ENCODE peak calls at places on chromosomes 3 and 15, in four cellular contexts. T, U, I and V are unnamed samples.

GRCh38 chr15:72156928-72157327 is 38.7 kb downstream of the SENP8 start:
- DNase-seq in I (no peak), U (no peak), T (no peak), V (no peak)

GRCh38 chr3:189908646-189909045 is 212.1 kb downstream of the P3H2 start:
- DNase-seq in I (no peak), T (peak; percentile 84), U (peak; percentile 72), V (no peak)

GRCh38 chr15:39792025-39792893 is 9.6 kb upstream of the FSIP1 start:
- DNase-seq in U (peak; percentile 37), T (no peak), I (no peak), V (no peak)

GRCh38 chr15:82020588-82020987 is 25.2 kb downstream of the MEX3B start:
- DNase-seq in T (no peak), I (no peak), U (no peak), V (no peak)

GRCh38 chr3:122774564-122774963 is 19.1 kb downstream of the HSPBAP1 start:
- DNase-seq in U (peak; percentile 75), I (no peak), T (peak; percentile 68), V (no peak)

GRCh38 chr15:93066834-93067648 is 22.0 kb downstream of the RGMA start:
- DNase-seq in I (no peak), U (no peak), T (no peak), V (no peak)

GRCh38 chr3:188649521-188649920 is 495.6 kb downstream of the LPP start:
- DNase-seq in U (peak; percentile 78), T (peak; percentile 76), I (no peak), V (no peak)

GRCh38 chr15:25092661-25093060 is 137.9 kb downstream of the SNRPN start:
- DNase-seq in T (peak; percentile 70), U (peak; percentile 4), I (no peak), V (no peak)

GRCh38 chr3:134161817-134162396 is 88.8 kb downstream of the RYK start:
- DNase-seq in T (no peak), U (no peak), I (no peak), V (no peak)

GRCh38 chr15:69881760-69882159 is 216.0 kb downstream of the TLE3 start:
- DNase-seq in I (no peak), U (no peak), T (no peak), V (peak; percentile 58)

GRCh38 chr15:32886441-32886840 is 168.6 kb downstream of the GREM1 start:
- DNase-seq in I (no peak), U (no peak), T (no peak), V (no peak)

GRCh38 chr3:136919799-136920580 is 37.8 kb upstream of the IL20RB start:
- DNase-seq in T (peak; percentile 50), U (no peak), I (no peak), V (peak; percentile 43)

GRCh38 chr3:126913524-126913923 is 69.4 kb upstream of the PLXNA1 start:
- DNase-seq in I (no peak), T (peak; percentile 53), U (no peak), V (peak; percentile 44)

GRCh38 chr15:63350178-63350621 is 31.4 kb downstream of the CA12 start:
- DNase-seq in U (no peak), T (no peak), I (peak; percentile 52), V (no peak)

GRCh38 chr3:183554377-183554776 is 1.1 kb downstream of the KLHL6 start:
- DNase-seq in T (no peak), I (no peak), U (no peak), V (peak; percentile 54)

GRCh38 chr15:64501396-64501716 is 41.0 kb downstream of the ZNF609 start:
- DNase-seq in U (no peak), I (no peak), T (no peak), V (no peak)

GRCh38 chr3:169476289-169476688 is 187.2 kb downstream of the MECOM start:
- DNase-seq in U (no peak), I (no peak), T (no peak), V (no peak)

GRCh38 chr15:38266247-38266996 is 13.8 kb downstream of the SPRED1 start:
- DNase-seq in U (no peak), T (peak; percentile 71), I (no peak), V (no peak)
- H3K4me3 ChIP-seq in U (no peak overlapping the region), T (peak overlapping the region; percentile 16), I (no peak overlapping the region), V (no peak overlapping the region)

GRCh38 chr3:139202226-139202958 is 141.4 kb upstream of the MRPS22 start:
- DNase-seq in I (peak; percentile 66), T (no peak), U (no peak), V (peak; percentile 54)

GRCh38 chr3:139204756-139205155 is 139.1 kb upstream of the MRPS22 start:
- DNase-seq in T (no peak), U (peak; percentile 50), I (no peak), V (no peak)

GRCh38 chr3:139203752-139204151 is 140.1 kb upstream of the MRPS22 start:
- DNase-seq in U (no peak), I (no peak), T (no peak), V (no peak)

GRCh38 chr3:139201446-139202225 is 142.2 kb upstream of the MRPS22 start:
- DNase-seq in U (no peak), I (no peak), T (no peak), V (peak; percentile 13)

GRCh38 chr3:139202959-139203349 is 140.9 kb upstream of the MRPS22 start:
- DNase-seq in T (no peak), U (no peak), I (no peak), V (no peak)
- TF ChIP-seq CTCF in T (no peak), U (no peak), I (no peak), V (no peak)

GRCh38 chr3:71372369-71372768 is 211.2 kb downstream of the FOXP1 start:
- DNase-seq in U (no peak), T (no peak), I (no peak), V (no peak)
- H3K27me3 ChIP-seq in U (no peaks in the 10 kb centered on the region), T (no peaks in the 10 kb centered on the region), I (no peaks in the 10 kb centered on the region), V (no peaks in the 10 kb centered on the region)

GRCh38 chr15:90004252-90004651 is 3.1 kb downstream of the ZNF710 start:
- DNase-seq in T (no peak), U (no peak), I (no peak), V (no peak)

GRCh38 chr15:90001683-90002427 is 731 bp downstream of the ZNF710 start:
- DNase-seq in T (peak; percentile 66), I (peak; percentile 64), U (peak; percentile 58), V (peak; percentile 66)

GRCh38 chr15:90002428-90002844 is 1.3 kb downstream of the ZNF710 start:
- DNase-seq in I (no peak), T (peak; percentile 52), U (peak; percentile 46), V (peak; percentile 66)

GRCh38 chr15:90004671-90005070 is 3.5 kb downstream of the ZNF710 start:
- DNase-seq in U (peak; percentile 99), T (peak; percentile 97), I (peak; percentile 31), V (no peak)

DNA sequence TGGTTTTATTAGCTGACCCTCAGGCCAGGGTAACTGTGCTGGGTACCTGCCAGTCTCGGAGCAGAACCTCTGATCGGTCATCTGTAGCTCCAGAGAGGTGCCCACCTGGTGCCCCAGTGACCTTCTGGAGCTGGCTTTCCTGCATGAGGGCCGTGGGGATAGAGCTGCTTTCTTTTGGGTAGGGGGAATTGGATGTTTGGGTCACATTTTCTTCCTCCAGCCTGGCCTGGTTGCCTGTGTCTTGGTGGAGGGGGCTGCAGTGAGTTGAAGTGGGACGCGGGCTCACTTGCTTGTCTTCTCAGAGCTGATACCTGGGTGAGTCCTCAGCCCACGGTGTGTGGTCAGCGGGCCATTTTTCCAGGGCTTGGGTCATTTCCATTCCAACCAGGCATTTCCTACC is 2.6 kb downstream of the ZNF710 start:
- DNase-seq in U (no peak), I (no peak), T (peak; percentile 20), V (no peak)
- H3K4me3 ChIP-seq in U (no peak overlapping the region), I (no peak overlapping the region), T (peak overlapping the region; percentile 9), V (peak overlapping the region; percentile 79)